ENCODE peak calls at places on chromosomes 3 and 15, in ten cellular contexts. G, L, K, R, S, H, E, O, D and B are unnamed samples.

GRCh38 chr15:58758141-58758540 is 8.6 kb upstream of the ADAM10 start:
- DNase-seq in G (peak), L (no peak), K (no peak), R (no peak), S (no peak), H (no peak), E (no peak), O (no peak), D (no peak), B (no peak)

GRCh38 chr3:194879991-194880939 is 194.6 kb downstream of the FAM43A start:
- DNase-seq in G (peak), L (peak), K (no peak), R (no peak), S (no peak), H (no peak), E (peak), O (no peak), D (peak), B (peak)

GRCh38 chr3:49554639-49555265 is 475 bp downstream of the BSN start:
- DNase-seq in G (no peak), L (peak), K (peak), R (peak), S (peak), H (peak), E (no peak), O (peak), D (no peak), B (peak)

GRCh38 chr3:153350420-153350819 is 188.4 kb downstream of the RAP2B start:
- DNase-seq in G (peak), L (no peak), K (no peak), R (no peak), S (no peak), H (no peak), E (no peak), O (no peak), D (no peak), B (no peak)

GRCh38 chr15:77599899-77600298 is 32.8 kb downstream of the LINGO1 start:
- DNase-seq in G (no peak), L (peak), K (peak), R (no peak), S (no peak), H (no peak), E (no peak), O (no peak), D (peak), B (peak)

GRCh38 chr3:32860499-32860898 is 42.7 kb downstream of the TRIM71 start:
- DNase-seq in G (no peak), L (no peak), K (no peak), R (no peak), S (no peak), H (no peak), E (no peak), O (no peak), D (no peak), B (no peak)

GRCh38 chr3:136734382-136735070 is 17.7 kb downstream of the STAG1 start:
- DNase-seq in G (no peak), L (no peak), K (no peak), R (no peak), S (no peak), H (no peak), E (no peak), O (no peak), D (peak), B (peak)

GRCh38 chr3:107236661-107237375 is 140.4 kb upstream of the CCDC54 start:
- DNase-seq in G (no peak), L (no peak), K (no peak), R (no peak), S (no peak), H (no peak), E (no peak), O (no peak), D (no peak), B (no peak)

GRCh38 chr3:186360779-186361178 is 1.3 kb downstream of the DGKG start:
- DNase-seq in G (no peak), L (peak), K (no peak), R (no peak), S (peak), H (no peak), E (no peak), O (no peak), D (no peak), B (peak)

GRCh38 chr3:143658869-143659268 is 189.4 kb downstream of the SLC9A9 start:
- DNase-seq in G (peak), L (no peak), K (no peak), R (no peak), S (no peak), H (no peak), E (no peak), O (no peak), D (no peak), B (no peak)

GRCh38 chr15:20348900-20349773 is 192.5 kb downstream of the GOLGA6L6 start:
- DNase-seq in G (no peak), L (no peak), K (no peak), R (no peak), S (peak), H (no peak), E (no peak), O (peak), D (no peak), B (no peak)

GRCh38 chr15:41921167-41921566 is 27.3 kb upstream of the SPTBN5 start:
- DNase-seq in G (no peak), L (no peak), K (no peak), R (no peak), S (no peak), H (no peak), E (no peak), O (no peak), D (no peak), B (no peak)

GRCh38 chr15:101463265-101463664 is 26.2 kb downstream of the PCSK6 start:
- DNase-seq in G (no peak), L (no peak), K (no peak), R (no peak), S (no peak), H (no peak), E (no peak), O (no peak), D (no peak), B (no peak)

GRCh38 chr3:164687211-164687610 is 391.1 kb downstream of the SI start:
- DNase-seq in G (no peak), L (no peak), K (no peak), R (no peak), S (no peak), H (no peak), E (no peak), O (no peak), D (no peak), B (no peak)